ENCODE peak calls at places on chromosomes 6 and 20, in seven cellular contexts. F, P, B, Q, J, Y and G are unnamed samples.

GRCh38 chr6:37059344-37060194 is 54.1 kb downstream of the FGD2 start:
- DNase-seq in F (no peak), P (peak), B (no peak), Q (peak), J (peak), Y (peak), G (peak)

GRCh38 chr6:112877134-112878100 is 530.3 kb downstream of the RFPL4B start:
- DNase-seq in F (no peak), P (no peak), B (no peak), Q (peak), J (no peak), Y (peak), G (peak)

GRCh38 chr6:115882174-115882573 is 178.5 kb downstream of the FRK start:
- DNase-seq in F (no peak), P (no peak), B (no peak), Q (no peak), J (no peak), Y (no peak), G (peak)

GRCh38 chr6:99467509-99468106 is 42.5 kb upstream of the PNISR start:
- DNase-seq in F (no peak), P (no peak), B (no peak), Q (peak), J (no peak), Y (peak), G (peak)

GRCh38 chr20:25127761-25128537 is 46.0 kb upstream of the VSX1 start:
- DNase-seq in F (no peak), P (no peak), B (no peak), Q (no peak), J (no peak), Y (no peak), G (no peak)

GRCh38 chr20:16407251-16408067 is 165.8 kb downstream of the KIF16B start:
- DNase-seq in F (no peak), P (no peak), B (no peak), Q (no peak), J (no peak), Y (no peak), G (no peak)

GRCh38 chr6:2795162-2795561 is 30.0 kb downstream of the WRNIP1 start:
- DNase-seq in F (no peak), P (no peak), B (no peak), Q (no peak), J (no peak), Y (no peak), G (no peak)

GRCh38 chr6:43278524-43279078 is 19.5 kb upstream of the SLC22A7 start:
- DNase-seq in F (no peak), P (no peak), B (no peak), Q (no peak), J (no peak), Y (peak), G (peak)

GRCh38 chr20:32534661-32535240 is 50.4 kb downstream of the NOL4L start:
- DNase-seq in F (no peak), P (no peak), B (no peak), Q (peak), J (no peak), Y (no peak), G (peak)

GRCh38 chr6:134902074-134902861 is 47.6 kb downstream of the ALDH8A1 start:
- DNase-seq in F (no peak), P (no peak), B (no peak), Q (no peak), J (no peak), Y (no peak), G (no peak)

GRCh38 chr6:15582499-15582898 is 80.3 kb downstream of the DTNBP1 start:
- DNase-seq in F (no peak), P (no peak), B (no peak), Q (no peak), J (no peak), Y (no peak), G (no peak)

GRCh38 chr6:141587482-141588266 is 545.1 kb upstream of the GJE1 start:
- DNase-seq in F (no peak), P (no peak), B (no peak), Q (no peak), J (no peak), Y (peak), G (no peak)

GRCh38 chr6:31575335-31575901 is at the start of gene TNF:
- DNase-seq in F (no peak), P (peak), B (no peak), Q (no peak), J (peak), Y (no peak), G (peak)

GRCh38 chr6:14983599-14984296 is 262.1 kb upstream of the JARID2 start:
- DNase-seq in F (no peak), P (no peak), B (no peak), Q (no peak), J (no peak), Y (no peak), G (peak)

GRCh38 chr20:433300-433975 is 25.3 kb downstream of the RBCK1 start:
- DNase-seq in F (no peak), P (no peak), B (no peak), Q (no peak), J (no peak), Y (no peak), G (peak)

GRCh38 chr6:71531006-71531405 is 242.4 kb downstream of the OGFRL1 start:
- DNase-seq in F (no peak), P (no peak), B (no peak), Q (no peak), J (no peak), Y (peak), G (no peak)

GRCh38 chr20:1897965-1898464 is 2.8 kb downstream of the SIRPA start:
- DNase-seq in F (no peak), P (no peak), B (peak), Q (no peak), J (no peak), Y (no peak), G (no peak)

GRCh38 chr20:61933481-61933950 is 132.2 kb downstream of the TAF4 start:
- DNase-seq in F (peak), P (peak), B (no peak), Q (no peak), J (no peak), Y (no peak), G (no peak)

GRCh38 chr6:11785449-11785951 is 6.9 kb upstream of the ADTRP start:
- DNase-seq in F (peak), P (no peak), B (no peak), Q (no peak), J (no peak), Y (peak), G (peak)

GRCh38 chr6:112145080-112145573 is 57.7 kb downstream of the FAM229B start:
- DNase-seq in F (no peak), P (no peak), B (no peak), Q (peak), J (no peak), Y (no peak), G (no peak)

GRCh38 chr6:110484321-110484720 is 7.9 kb upstream of the SLC22A16 start:
- DNase-seq in F (no peak), P (no peak), B (no peak), Q (no peak), J (no peak), Y (no peak), G (peak)

GRCh38 chr6:2632368-2632767 is 118.4 kb downstream of the MYLK4 start:
- DNase-seq in F (no peak), P (no peak), B (no peak), Q (no peak), J (no peak), Y (peak), G (no peak)

GRCh38 chr20:24823989-24824693 is 124.9 kb upstream of the CST7 start:
- DNase-seq in F (peak), P (peak), B (no peak), Q (no peak), J (no peak), Y (no peak), G (no peak)

GRCh38 chr6:68652117-68652536 is 17.0 kb downstream of the ADGRB3 start:
- DNase-seq in F (no peak), P (no peak), B (no peak), Q (peak), J (no peak), Y (no peak), G (no peak)

GRCh38 chr6:156515242-156515641 is 261.9 kb upstream of the ARID1B start:
- DNase-seq in F (no peak), P (no peak), B (no peak), Q (no peak), J (no peak), Y (no peak), G (no peak)

GRCh38 chr6:73236147-73236750 is 11.0 kb upstream of the KHDC1L start:
- DNase-seq in F (no peak), P (no peak), B (no peak), Q (no peak), J (no peak), Y (peak), G (peak)

GRCh38 chr6:34583461-34583860 is 27.3 kb upstream of the SPDEF start:
- DNase-seq in F (no peak), P (no peak), B (no peak), Q (peak), J (no peak), Y (no peak), G (no peak)

GRCh38 chr20:63792866-63793265 is 38.2 kb downstream of the ZBTB46 start:
- DNase-seq in F (no peak), P (no peak), B (no peak), Q (no peak), J (no peak), Y (no peak), G (no peak)

GRCh38 chr20:58494923-58495622 is 20.1 kb downstream of the APCDD1L start:
- DNase-seq in F (no peak), P (no peak), B (no peak), Q (no peak), J (no peak), Y (no peak), G (no peak)

GRCh38 chr20:58497911-58498310 is 17.3 kb downstream of the APCDD1L start:
- DNase-seq in F (no peak), P (no peak), B (no peak), Q (no peak), J (no peak), Y (no peak), G (no peak)

GRCh38 chr20:58497076-58497665 is 18.0 kb downstream of the APCDD1L start:
- DNase-seq in F (no peak), P (no peak), B (no peak), Q (no peak), J (no peak), Y (no peak), G (no peak)

GRCh38 chr20:58496429-58496769 is 18.8 kb downstream of the APCDD1L start:
- DNase-seq in F (no peak), P (no peak), B (no peak), Q (no peak), J (no peak), Y (no peak), G (no peak)

GRCh38 chr20:58495623-58496428 is 19.4 kb downstream of the APCDD1L start:
- DNase-seq in F (no peak), P (no peak), B (no peak), Q (no peak), J (no peak), Y (no peak), G (no peak)
- H3K4me3 ChIP-seq in F (no peak), P (no peak), B (no peak), Q (no peak), J (no peak), Y (no peak), G (no peak)

GRCh38 chr6:144110210-144110609 is 14.8 kb upstream of the SF3B5 start:
- DNase-seq in F (no peak), P (no peak), B (no peak), Q (no peak), J (no peak), Y (no peak), G (no peak)

GRCh38 chr6:144119376-144119775 is 24.0 kb upstream of the SF3B5 start:
- DNase-seq in F (no peak), P (no peak), B (no peak), Q (no peak), J (no peak), Y (no peak), G (no peak)

GRCh38 chr6:144113366-144113765 is 18.0 kb upstream of the SF3B5 start:
- DNase-seq in F (no peak), P (no peak), B (no peak), Q (no peak), J (no peak), Y (no peak), G (no peak)

DNA sequence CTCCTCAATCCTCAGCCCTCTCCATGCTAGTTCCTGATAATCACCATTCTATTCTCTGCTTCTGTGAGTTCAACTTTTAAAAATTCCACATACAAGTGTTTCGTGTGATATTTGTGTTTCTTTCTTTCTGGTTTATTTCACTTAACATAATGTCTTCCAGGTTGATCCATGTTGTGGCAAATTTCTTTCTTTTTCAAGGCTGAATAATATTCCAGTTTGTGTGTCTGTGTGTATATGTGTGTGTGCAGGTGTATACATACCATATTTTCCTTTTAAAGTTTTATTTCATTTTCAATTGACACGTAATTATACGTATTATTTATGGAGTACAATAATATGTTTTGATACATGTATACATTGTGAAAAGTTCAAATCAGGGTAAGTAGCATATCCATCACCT is 19.8 kb upstream of the SF3B5 start:
- DNase-seq in F (no peak), P (no peak), B (no peak), Q (no peak), J (no peak), Y (no peak), G (no peak)
- TF ChIP-seq CTCF in F (no peak), P (no peak), B (no peak), Q (no peak), J (no peak), Y (no peak), G (no peak)

DNA sequence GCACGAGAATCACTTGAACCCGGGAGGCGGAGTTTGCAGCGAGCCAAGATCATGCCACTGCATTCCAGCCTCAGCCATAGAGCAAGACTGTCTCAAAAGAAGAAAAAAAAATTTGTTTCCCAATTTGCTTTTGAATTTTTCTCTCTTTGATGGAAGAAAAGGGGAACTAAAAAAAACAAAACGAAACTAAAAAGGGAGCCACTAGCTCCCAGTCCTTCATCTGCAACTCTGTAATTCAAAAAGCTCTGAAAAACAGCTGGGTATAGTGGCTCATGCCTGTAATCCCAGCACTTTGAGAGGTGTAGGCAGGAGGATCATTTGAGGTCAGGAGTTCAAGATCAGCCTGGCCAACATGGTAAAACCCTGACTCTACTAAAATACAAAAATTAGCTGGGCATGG is 9.5 kb downstream of the OVOL2 start:
- DNase-seq in F (no peak), P (no peak), B (peak), Q (no peak), J (no peak), Y (no peak), G (no peak)
- H3K4me3 ChIP-seq in F (no peak), P (no peak), B (no peak), Q (no peak), J (no peak), Y (no peak), G (no peak)

GRCh38 chr6:155155787-155156447 is 107.9 kb upstream of the CLDN20 start:
- DNase-seq in F (no peak), P (no peak), B (no peak), Q (no peak), J (no peak), Y (no peak), G (no peak)

GRCh38 chr6:155150967-155151671 is 112.7 kb upstream of the CLDN20 start:
- DNase-seq in F (no peak), P (no peak), B (no peak), Q (no peak), J (no peak), Y (no peak), G (no peak)

GRCh38 chr6:155154158-155154830 is 109.5 kb upstream of the CLDN20 start:
- DNase-seq in F (no peak), P (no peak), B (no peak), Q (no peak), J (no peak), Y (peak), G (peak)

GRCh38 chr6:155147958-155148663 is 115.7 kb upstream of the CLDN20 start:
- DNase-seq in F (no peak), P (no peak), B (no peak), Q (no peak), J (no peak), Y (no peak), G (no peak)

GRCh38 chr6:155152211-155153076 is 111.4 kb upstream of the CLDN20 start:
- DNase-seq in F (no peak), P (no peak), B (no peak), Q (peak), J (no peak), Y (no peak), G (no peak)
- TF ChIP-seq CTCF in F (no peak), P (no peak), B (no peak), Q (peak), J (no peak), Y (no peak), G (no peak)

DNA sequence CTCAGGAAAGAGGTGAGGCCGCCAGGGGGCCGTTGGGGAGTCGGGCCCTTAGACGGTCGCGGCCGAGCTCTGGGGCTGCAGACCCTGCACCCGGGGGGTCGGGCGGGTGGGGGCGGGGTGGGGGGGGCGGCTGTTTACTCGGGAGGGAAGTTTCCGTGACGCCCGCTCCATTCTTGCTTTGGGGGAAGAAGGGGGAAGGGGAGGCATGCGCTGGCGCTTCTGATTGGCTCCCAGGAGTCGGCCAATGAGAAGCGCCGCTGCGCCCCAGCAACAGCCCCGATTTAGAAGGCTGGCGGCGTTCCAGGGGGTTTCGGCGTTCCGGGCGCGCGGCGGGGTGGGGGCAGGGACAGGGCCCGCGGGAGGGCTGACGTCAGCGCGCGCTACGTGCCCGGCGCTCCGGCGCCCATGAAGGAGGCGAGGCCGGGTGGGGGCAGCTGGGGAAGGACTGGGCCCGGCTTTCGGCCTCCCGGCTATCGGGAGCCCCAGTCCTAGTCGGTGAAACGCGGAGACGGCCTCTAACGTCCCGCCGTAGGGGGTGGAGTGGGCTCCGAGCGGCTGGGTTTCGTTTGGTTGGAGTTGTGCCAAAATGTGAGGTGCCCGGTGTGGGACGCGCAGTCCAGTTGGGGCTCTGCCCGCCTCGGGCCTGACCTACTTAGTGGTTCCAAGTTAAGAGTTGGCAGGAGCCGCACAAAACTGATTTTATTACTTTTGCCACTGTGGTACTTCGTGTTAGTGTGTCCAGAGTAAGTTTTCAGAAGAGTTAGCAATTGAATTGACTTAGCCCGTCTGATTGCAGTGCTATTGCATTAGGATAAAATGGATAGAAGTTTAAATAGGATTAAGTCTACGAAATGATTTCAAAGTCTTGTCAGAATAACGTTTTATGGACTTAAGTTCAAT is 1.1 kb downstream of the PNRC1 start:
- DNase-seq in F (peak), P (peak), B (peak), Q (peak), J (peak), Y (peak), G (peak)
- H3K4me3 ChIP-seq in F (peak), P (peak), B (peak), Q (peak), J (peak), Y (peak), G (peak)